ENCODE peak calls at places on chromosomes 1 and 21, in eight cellular contexts. One of them, this sample, is unnamed.
A peak's percentile ranks its signal among the peaks of the same experiment; 100 is the strongest.

GRCh38 chr1:63740432-63740831 is 33.4 kb upstream of the ROR1 start:
- DNase-seq in IMR-90: no peak
- DNase-seq in adrenal gland: no peak
- DNase-seq in cardiac muscle cell: no peak
- DNase-seq in tibial nerve: no peak
- DNase-seq in left ventricle myocardium inferior: no peak
- DNase-seq in ovary: no peak
- DNase-seq in lower lobe of right lung: no peak
- DNase-seq in this sample: no peak

GRCh38 chr1:113874017-113874879 is 2.7 kb upstream of the PTPN22 start:
- DNase-seq in IMR-90: peak; percentile 8
- DNase-seq in adrenal gland: no peak
- DNase-seq in cardiac muscle cell: no peak
- DNase-seq in tibial nerve: no peak
- DNase-seq in left ventricle myocardium inferior: no peak
- DNase-seq in ovary: no peak
- DNase-seq in lower lobe of right lung: no peak
- DNase-seq in this sample: no peak

GRCh38 chr1:160651428-160652064 is 4.7 kb upstream of the SLAMF1 start:
- DNase-seq in IMR-90: no peak
- DNase-seq in adrenal gland: no peak
- DNase-seq in cardiac muscle cell: no peak
- DNase-seq in tibial nerve: no peak
- DNase-seq in left ventricle myocardium inferior: no peak
- DNase-seq in ovary: no peak
- DNase-seq in lower lobe of right lung: no peak
- DNase-seq in this sample: no peak

GRCh38 chr1:78044796-78045599 is 768 bp upstream of the GIPC2 start:
- DNase-seq in IMR-90: no peak
- DNase-seq in adrenal gland: peak; percentile 31
- DNase-seq in cardiac muscle cell: no peak
- DNase-seq in tibial nerve: no peak
- DNase-seq in left ventricle myocardium inferior: no peak
- DNase-seq in ovary: no peak
- DNase-seq in lower lobe of right lung: no peak
- DNase-seq in this sample: no peak

GRCh38 chr21:35039595-35040291 is 9.4 kb downstream of the RUNX1 start:
- DNase-seq in IMR-90: no peak
- DNase-seq in adrenal gland: no peak
- DNase-seq in cardiac muscle cell: no peak
- DNase-seq in tibial nerve: no peak
- DNase-seq in left ventricle myocardium inferior: no peak
- DNase-seq in ovary: no peak
- DNase-seq in lower lobe of right lung: no peak
- DNase-seq in this sample: no peak

GRCh38 chr1:238647877-238648276 is 738.5 kb upstream of the CHRM3 start:
- DNase-seq in IMR-90: peak; percentile 100
- DNase-seq in adrenal gland: no peak
- DNase-seq in cardiac muscle cell: peak; percentile 77
- DNase-seq in tibial nerve: no peak
- DNase-seq in left ventricle myocardium inferior: no peak
- DNase-seq in ovary: no peak
- DNase-seq in lower lobe of right lung: no peak
- DNase-seq in this sample: no peak

GRCh38 chr1:108053291-108054023 is 88.5 kb upstream of the VAV3 start:
- DNase-seq in IMR-90: peak; percentile 2
- DNase-seq in adrenal gland: no peak
- DNase-seq in cardiac muscle cell: no peak
- DNase-seq in tibial nerve: no peak
- DNase-seq in left ventricle myocardium inferior: no peak
- DNase-seq in ovary: no peak
- DNase-seq in lower lobe of right lung: no peak
- DNase-seq in this sample: no peak

GRCh38 chr1:70434253-70434859 is 23.3 kb downstream of the CTH start:
- DNase-seq in IMR-90: no peak
- DNase-seq in adrenal gland: no peak
- DNase-seq in cardiac muscle cell: no peak
- DNase-seq in tibial nerve: no peak
- DNase-seq in left ventricle myocardium inferior: no peak
- DNase-seq in ovary: no peak
- DNase-seq in lower lobe of right lung: no peak
- DNase-seq in this sample: no peak

GRCh38 chr1:115677172-115677542 is 35.4 kb downstream of the VANGL1 start:
- DNase-seq in IMR-90: no peak
- DNase-seq in adrenal gland: no peak
- DNase-seq in cardiac muscle cell: peak; percentile 30
- DNase-seq in tibial nerve: no peak
- DNase-seq in left ventricle myocardium inferior: no peak
- DNase-seq in ovary: no peak
- DNase-seq in lower lobe of right lung: no peak
- DNase-seq in this sample: no peak

GRCh38 chr1:156155760-156156495 is 2.5 kb downstream of the SEMA4A start:
- DNase-seq in IMR-90: no peak
- DNase-seq in adrenal gland: no peak
- DNase-seq in cardiac muscle cell: no peak
- DNase-seq in tibial nerve: no peak
- DNase-seq in left ventricle myocardium inferior: no peak
- DNase-seq in ovary: no peak
- DNase-seq in lower lobe of right lung: no peak
- DNase-seq in this sample: no peak

GRCh38 chr1:53111073-53111556 is 31.3 kb downstream of the SLC1A7 start:
- DNase-seq in IMR-90: peak; percentile 18
- DNase-seq in adrenal gland: no peak
- DNase-seq in cardiac muscle cell: no peak
- DNase-seq in tibial nerve: no peak
- DNase-seq in left ventricle myocardium inferior: no peak
- DNase-seq in ovary: no peak
- DNase-seq in lower lobe of right lung: peak; percentile 72
- DNase-seq in this sample: no peak

GRCh38 chr1:53896673-53897229 is 2.8 kb downstream of the DIO1 start:
- DNase-seq in IMR-90: peak; percentile 87
- DNase-seq in adrenal gland: peak; percentile 62
- DNase-seq in cardiac muscle cell: no peak
- DNase-seq in tibial nerve: no peak
- DNase-seq in left ventricle myocardium inferior: no peak
- DNase-seq in ovary: no peak
- DNase-seq in lower lobe of right lung: no peak
- DNase-seq in this sample: no peak

GRCh38 chr1:240820816-240821215 is 208.9 kb upstream of the GREM2 start:
- DNase-seq in IMR-90: no peak
- DNase-seq in adrenal gland: no peak
- DNase-seq in cardiac muscle cell: no peak
- DNase-seq in tibial nerve: no peak
- DNase-seq in left ventricle myocardium inferior: no peak
- DNase-seq in ovary: no peak
- DNase-seq in lower lobe of right lung: no peak
- DNase-seq in this sample: no peak

GRCh38 chr21:32578107-32578691 is 7.1 kb downstream of the TCP10L start:
- DNase-seq in IMR-90: peak; percentile 9
- DNase-seq in adrenal gland: no peak
- DNase-seq in cardiac muscle cell: peak; percentile 11
- DNase-seq in tibial nerve: no peak
- DNase-seq in left ventricle myocardium inferior: no peak
- DNase-seq in ovary: no peak
- DNase-seq in lower lobe of right lung: no peak
- DNase-seq in this sample: no peak
- TF ChIP-seq CTCF in IMR-90: peak; percentile 30
- TF ChIP-seq CTCF in adrenal gland: no peak
- TF ChIP-seq CTCF in cardiac muscle cell: peak; percentile 36
- TF ChIP-seq CTCF in tibial nerve: no peak
- TF ChIP-seq CTCF in left ventricle myocardium inferior: no peak
- TF ChIP-seq CTCF in ovary: no peak
- TF ChIP-seq CTCF in lower lobe of right lung: no peak
- TF ChIP-seq CTCF in this sample: no peak

GRCh38 chr1:234913771-234914170 is 214.9 kb downstream of the TOMM20 start:
- DNase-seq in IMR-90: no peak
- DNase-seq in adrenal gland: no peak
- DNase-seq in cardiac muscle cell: no peak
- DNase-seq in tibial nerve: no peak
- DNase-seq in left ventricle myocardium inferior: no peak
- DNase-seq in ovary: no peak
- DNase-seq in lower lobe of right lung: no peak
- DNase-seq in this sample: no peak
- H3K4me1 ChIP-seq in IMR-90: peaks cover 5% of the 10 kb centered on the region
- H3K4me1 ChIP-seq in adrenal gland: peaks cover 11% of the 10 kb centered on the region
- H3K4me1 ChIP-seq in cardiac muscle cell: peaks cover 20% of the 10 kb centered on the region
- H3K4me1 ChIP-seq in tibial nerve: peaks cover 21% of the 10 kb centered on the region
- H3K4me1 ChIP-seq in left ventricle myocardium inferior: peaks cover 77% of the 10 kb centered on the region
- H3K4me1 ChIP-seq in ovary: peaks cover under 1% of the 10 kb centered on the region
- H3K4me1 ChIP-seq in lower lobe of right lung: peaks cover 64% of the 10 kb centered on the region
- H3K4me1 ChIP-seq in this sample: no peaks in the 10 kb centered on the region

DNA sequence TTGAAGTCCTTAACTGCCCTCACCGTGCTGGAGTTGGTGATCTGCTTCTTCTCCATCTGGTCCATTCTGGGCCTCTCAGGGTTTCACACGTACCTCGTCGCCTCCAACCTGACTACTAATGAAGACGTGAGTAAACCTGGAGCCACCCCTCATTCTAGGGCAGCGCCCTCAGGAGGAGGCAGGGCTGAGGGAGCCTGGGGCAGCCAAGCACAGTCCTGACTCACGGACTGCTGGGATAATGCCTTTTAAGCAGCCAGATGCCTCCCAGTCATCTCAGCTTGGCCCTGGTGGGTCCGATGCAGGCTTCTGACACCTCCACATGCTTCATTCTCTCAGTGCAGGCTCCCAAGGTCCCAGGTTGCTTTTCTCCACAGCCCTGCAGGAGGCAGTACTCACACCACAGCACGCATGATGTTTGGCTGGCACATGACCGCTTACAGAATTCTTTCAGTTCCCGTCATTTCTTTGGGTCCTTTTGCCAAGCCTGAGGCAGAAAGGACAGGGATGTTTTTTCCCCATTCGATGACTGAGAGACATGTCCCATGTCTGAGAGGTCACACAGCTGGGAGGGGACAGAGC is 11.8 kb upstream of the SFN start:
- DNase-seq in IMR-90: no peak
- DNase-seq in adrenal gland: no peak
- DNase-seq in cardiac muscle cell: no peak
- DNase-seq in tibial nerve: no peak
- DNase-seq in left ventricle myocardium inferior: no peak
- DNase-seq in ovary: no peak
- DNase-seq in lower lobe of right lung: no peak
- DNase-seq in this sample: no peak
- TF ChIP-seq CTCF in IMR-90: no peak
- TF ChIP-seq CTCF in adrenal gland: no peak
- TF ChIP-seq CTCF in cardiac muscle cell: no peak
- TF ChIP-seq CTCF in tibial nerve: no peak
- TF ChIP-seq CTCF in left ventricle myocardium inferior: no peak
- TF ChIP-seq CTCF in ovary: no peak
- TF ChIP-seq CTCF in lower lobe of right lung: no peak
- TF ChIP-seq CTCF in this sample: no peak

DNA sequence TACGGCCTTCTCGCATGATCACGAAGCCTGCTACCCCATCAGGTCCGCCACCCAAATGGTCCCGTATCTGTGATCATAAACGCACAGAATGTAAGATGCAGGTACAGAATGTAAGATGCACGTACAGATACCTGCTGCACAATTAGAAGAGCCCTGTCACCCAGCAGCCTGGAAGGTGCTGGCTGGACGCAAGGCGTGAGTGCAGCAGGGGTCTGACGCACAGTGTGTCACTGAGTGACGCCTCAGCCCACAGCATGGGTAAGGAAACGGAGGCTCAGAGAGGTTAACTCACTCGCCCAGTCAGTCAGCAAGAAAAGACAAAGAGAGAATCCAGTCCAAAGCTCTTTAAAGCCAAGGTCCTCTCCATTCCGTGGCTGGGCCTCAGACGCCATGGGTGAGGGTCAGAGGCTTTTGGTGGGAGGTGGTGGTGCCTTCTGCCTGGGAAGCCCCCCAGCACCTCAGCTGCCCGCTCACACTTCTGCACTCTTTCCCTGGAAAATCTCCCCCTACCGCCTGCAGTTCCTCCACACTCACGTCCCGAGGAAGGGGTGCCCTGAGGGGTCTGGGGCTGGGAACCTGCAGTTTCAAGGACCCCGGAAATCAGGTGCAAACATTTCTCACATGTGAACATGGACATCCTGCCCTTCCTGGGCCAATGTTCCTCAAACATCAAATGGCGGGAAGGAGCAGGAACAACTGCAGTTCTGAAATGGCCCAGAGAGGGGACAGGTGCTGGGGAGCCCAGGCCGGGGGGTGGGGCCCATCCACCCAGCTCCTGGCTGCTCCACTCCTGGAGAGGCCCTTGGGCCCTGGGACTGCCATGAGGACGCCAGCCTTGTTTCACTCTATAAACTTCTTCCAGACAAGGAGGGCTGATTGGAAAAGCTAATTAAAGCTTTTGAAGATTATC is 59.4 kb downstream of the SLC66A1 start:
- DNase-seq in IMR-90: no peak
- DNase-seq in adrenal gland: no peak
- DNase-seq in cardiac muscle cell: no peak
- DNase-seq in tibial nerve: no peak
- DNase-seq in left ventricle myocardium inferior: no peak
- DNase-seq in ovary: no peak
- DNase-seq in lower lobe of right lung: no peak
- DNase-seq in this sample: no peak
- H3K4me1 ChIP-seq in IMR-90: no peaks in the 10 kb centered on the region
- H3K4me1 ChIP-seq in adrenal gland: peaks cover 41% of the 10 kb centered on the region
- H3K4me1 ChIP-seq in cardiac muscle cell: no peaks in the 10 kb centered on the region
- H3K4me1 ChIP-seq in tibial nerve: peaks cover 5% of the 10 kb centered on the region
- H3K4me1 ChIP-seq in left ventricle myocardium inferior: peaks cover 84% of the 10 kb centered on the region
- H3K4me1 ChIP-seq in ovary: peaks cover 8% of the 10 kb centered on the region
- H3K4me1 ChIP-seq in lower lobe of right lung: peaks cover 76% of the 10 kb centered on the region
- H3K4me1 ChIP-seq in this sample: no peaks in the 10 kb centered on the region

DNA sequence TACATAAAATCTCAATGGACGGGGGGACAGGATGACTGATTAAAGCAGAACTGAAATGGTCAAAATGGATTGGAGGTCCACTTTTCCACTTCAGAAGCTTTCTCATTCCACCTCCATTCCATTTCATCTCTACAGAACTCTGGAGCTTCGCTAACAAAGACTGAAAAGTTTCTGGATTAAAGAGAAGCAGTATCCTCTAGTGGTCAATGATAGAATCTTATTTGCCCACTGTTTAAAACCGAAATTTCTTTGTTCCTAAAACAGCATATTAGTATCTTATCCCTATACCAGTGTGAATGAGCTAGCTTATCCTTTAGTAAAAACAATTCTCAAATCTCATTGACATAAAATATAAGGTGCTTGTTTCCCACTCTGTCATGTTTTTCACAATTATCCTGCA is 890.6 kb downstream of the KCNT2 start:
- DNase-seq in IMR-90: peak; percentile 61
- DNase-seq in adrenal gland: no peak
- DNase-seq in cardiac muscle cell: peak; percentile 5
- DNase-seq in tibial nerve: no peak
- DNase-seq in left ventricle myocardium inferior: no peak
- DNase-seq in ovary: no peak
- DNase-seq in lower lobe of right lung: no peak
- DNase-seq in this sample: no peak
- TF ChIP-seq CTCF in IMR-90: peak; percentile 76
- TF ChIP-seq CTCF in adrenal gland: no peak
- TF ChIP-seq CTCF in cardiac muscle cell: peak; percentile 44
- TF ChIP-seq CTCF in tibial nerve: no peak
- TF ChIP-seq CTCF in left ventricle myocardium inferior: no peak
- TF ChIP-seq CTCF in ovary: peak; percentile 48
- TF ChIP-seq CTCF in lower lobe of right lung: peak; percentile 8
- TF ChIP-seq CTCF in this sample: no peak